ENCODE peak calls at places on chromosome 4, in six cellular contexts. One of them, this sample, is unnamed.

GRCh38 chr4:5976431-5976830 is 41.8 kb downstream of the C4orf50 start:
- DNase-seq in mesenchymal stem cell: no peak
- DNase-seq in trophoblast cell: no peak
- DNase-seq in neuronal stem cell: no peak
- DNase-seq in H1: no peak
- DNase-seq in IMR-90: no peak
- DNase-seq in this sample: peak; percentile 32

GRCh38 chr4:24419147-24420034 is 165.0 kb downstream of the DHX15 start:
- DNase-seq in neuronal stem cell: peak; percentile 81
- DNase-seq in trophoblast cell: peak; percentile 94
- DNase-seq in mesenchymal stem cell: peak; percentile 70
- DNase-seq in H1: peak; percentile 41
- DNase-seq in IMR-90: peak; percentile 69
- DNase-seq in this sample: peak; percentile 76

GRCh38 chr4:183321516-183321915 is 710 bp downstream of the CLDN24 start:
- DNase-seq in IMR-90: no peak
- DNase-seq in H1: no peak
- DNase-seq in mesenchymal stem cell: no peak
- DNase-seq in trophoblast cell: no peak
- DNase-seq in neuronal stem cell: no peak
- DNase-seq in this sample: no peak

GRCh38 chr4:167774646-167775045 is 317.7 kb upstream of the ANXA10 start:
- DNase-seq in neuronal stem cell: no peak
- DNase-seq in IMR-90: no peak
- DNase-seq in mesenchymal stem cell: no peak
- DNase-seq in trophoblast cell: no peak
- DNase-seq in H1: no peak
- DNase-seq in this sample: no peak

GRCh38 chr4:124118061-124118460 is 594.5 kb downstream of the ANKRD50 start:
- DNase-seq in trophoblast cell: no peak
- DNase-seq in neuronal stem cell: no peak
- DNase-seq in mesenchymal stem cell: no peak
- DNase-seq in IMR-90: no peak
- DNase-seq in H1: no peak
- DNase-seq in this sample: no peak

GRCh38 chr4:48692897-48693296 is 87.2 kb downstream of the FRYL start:
- DNase-seq in IMR-90: no peak
- DNase-seq in neuronal stem cell: no peak
- DNase-seq in H1: no peak
- DNase-seq in mesenchymal stem cell: no peak
- DNase-seq in trophoblast cell: peak; percentile 33
- DNase-seq in this sample: no peak

GRCh38 chr4:158314756-158315487 is 104.6 kb downstream of the TMEM144 start:
- DNase-seq in neuronal stem cell: no peak
- DNase-seq in IMR-90: peak; percentile 98
- DNase-seq in trophoblast cell: peak; percentile 88
- DNase-seq in H1: no peak
- DNase-seq in mesenchymal stem cell: peak; percentile 82
- DNase-seq in this sample: no peak

GRCh38 chr4:61044837-61045236 is 155.3 kb upstream of the ADGRL3 start:
- DNase-seq in mesenchymal stem cell: no peak
- DNase-seq in trophoblast cell: no peak
- DNase-seq in H1: no peak
- DNase-seq in IMR-90: no peak
- DNase-seq in neuronal stem cell: no peak
- DNase-seq in this sample: no peak

GRCh38 chr4:63700569-63700968 is 708.7 kb downstream of the TECRL start:
- DNase-seq in H1: no peak
- DNase-seq in mesenchymal stem cell: no peak
- DNase-seq in IMR-90: no peak
- DNase-seq in neuronal stem cell: no peak
- DNase-seq in trophoblast cell: no peak
- DNase-seq in this sample: peak; percentile 32

GRCh38 chr4:140367738-140368137 is 5.7 kb upstream of the SCOC start:
- DNase-seq in trophoblast cell: peak; percentile 8
- DNase-seq in H1: no peak
- DNase-seq in IMR-90: peak; percentile 58
- DNase-seq in mesenchymal stem cell: no peak
- DNase-seq in neuronal stem cell: no peak
- DNase-seq in this sample: no peak
- H2AFZ ChIP-seq in trophoblast cell: no peak overlapping the region
- H2AFZ ChIP-seq in H1: no peak overlapping the region
- H2AFZ ChIP-seq in IMR-90: no peak overlapping the region
- H2AFZ ChIP-seq in mesenchymal stem cell: no peak overlapping the region
- H2AFZ ChIP-seq in neuronal stem cell: no peak overlapping the region
- H2AFZ ChIP-seq in this sample: no peak overlapping the region

DNA sequence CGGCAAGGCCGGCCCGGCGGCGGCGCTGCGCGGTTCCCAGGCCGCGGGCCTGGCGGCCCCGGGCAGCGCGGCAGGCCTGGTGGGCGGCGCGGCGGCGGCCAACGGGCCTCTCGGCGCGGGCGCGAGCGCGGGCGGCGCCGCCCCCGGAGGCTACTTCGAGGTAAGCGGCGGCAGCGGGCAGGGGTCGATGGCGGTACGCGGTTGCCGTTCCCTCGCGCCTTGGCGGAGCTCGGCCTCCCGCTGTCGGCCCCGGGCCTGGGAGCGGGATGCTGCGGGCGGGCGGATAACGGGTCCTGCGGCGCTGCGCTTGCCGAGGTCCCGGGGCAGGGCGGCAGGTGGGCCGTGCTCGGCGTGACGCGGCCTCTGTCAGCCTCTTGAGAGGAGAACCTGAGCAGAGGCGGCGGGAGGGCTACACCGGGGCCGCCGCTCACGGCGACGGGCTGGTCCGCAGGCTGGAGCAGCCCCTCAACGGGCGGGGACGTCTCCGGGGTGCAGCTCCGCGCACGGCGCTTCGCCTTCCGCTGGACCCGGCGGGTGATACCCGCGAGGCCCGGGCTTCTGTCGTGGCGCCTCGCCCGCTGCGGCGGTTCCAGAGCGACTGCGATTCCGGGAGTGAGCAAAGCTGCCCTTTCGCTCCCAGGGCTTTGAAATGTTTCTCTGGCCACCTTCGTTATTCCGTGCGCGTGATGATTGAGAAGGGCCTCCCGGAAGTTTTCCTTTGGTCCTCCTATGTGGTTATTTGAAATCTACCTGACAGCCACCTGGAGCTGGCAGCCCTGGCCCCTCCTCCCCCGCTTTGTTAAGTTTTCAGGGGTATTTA is 774 bp downstream of the FAM193A start:
- DNase-seq in IMR-90: peak; percentile 24
- DNase-seq in trophoblast cell: peak; percentile 71
- DNase-seq in H1: no peak
- DNase-seq in neuronal stem cell: peak; percentile 48
- DNase-seq in mesenchymal stem cell: peak; percentile 43
- DNase-seq in this sample: peak; percentile 53
- H3K18ac ChIP-seq in IMR-90: no peak overlapping the region
- H3K18ac ChIP-seq in trophoblast cell: peak overlapping the region; percentile 57
- H3K18ac ChIP-seq in H1: peak overlapping the region; percentile 32
- H3K18ac ChIP-seq in neuronal stem cell: peak overlapping the region; percentile 96
- H3K18ac ChIP-seq in mesenchymal stem cell: peak overlapping the region; percentile 87
- H3K18ac ChIP-seq in this sample: no peak overlapping the region

GRCh38 chr4:41912546-41912945 is 22.7 kb upstream of the TMEM33 start:
- DNase-seq in IMR-90: no peak
- DNase-seq in neuronal stem cell: no peak
- DNase-seq in H1: no peak
- DNase-seq in mesenchymal stem cell: no peak
- DNase-seq in trophoblast cell: no peak
- DNase-seq in this sample: no peak

DNA sequence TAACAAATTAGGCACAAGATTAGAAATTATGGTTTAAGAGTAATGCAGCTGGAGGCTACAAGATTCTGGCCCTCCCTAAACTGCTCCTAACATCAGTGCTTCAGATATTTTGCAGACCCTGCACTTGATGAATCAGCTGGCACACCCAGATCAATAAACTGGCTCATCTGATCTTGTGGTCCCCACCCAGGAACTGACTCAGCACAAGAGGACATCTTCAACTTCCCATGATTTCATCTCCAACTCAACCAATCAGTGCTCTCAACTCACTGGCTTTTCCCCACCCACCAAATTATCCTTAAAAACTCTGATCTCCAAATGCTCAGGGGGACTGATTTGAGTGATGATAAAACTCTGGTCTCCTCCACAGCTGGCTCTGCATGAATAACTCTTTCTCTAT is 21.7 kb upstream of the TMEM33 start:
- DNase-seq in trophoblast cell: no peak
- DNase-seq in neuronal stem cell: no peak
- DNase-seq in H1: no peak
- DNase-seq in IMR-90: no peak
- DNase-seq in mesenchymal stem cell: no peak
- DNase-seq in this sample: no peak
- H2AFZ ChIP-seq in trophoblast cell: no peak overlapping the region
- H2AFZ ChIP-seq in neuronal stem cell: no peak overlapping the region
- H2AFZ ChIP-seq in H1: no peak overlapping the region
- H2AFZ ChIP-seq in IMR-90: no peak overlapping the region
- H2AFZ ChIP-seq in mesenchymal stem cell: no peak overlapping the region
- H2AFZ ChIP-seq in this sample: no peak overlapping the region

GRCh38 chr4:16896871-16897270 is 1.6 kb downstream of the LDB2 start:
- DNase-seq in H1: no peak
- DNase-seq in IMR-90: peak; percentile 86
- DNase-seq in neuronal stem cell: no peak
- DNase-seq in trophoblast cell: no peak
- DNase-seq in mesenchymal stem cell: peak; percentile 84
- DNase-seq in this sample: no peak

GRCh38 chr4:16894406-16894805 is 4.0 kb downstream of the LDB2 start:
- DNase-seq in trophoblast cell: no peak
- DNase-seq in IMR-90: peak; percentile 47
- DNase-seq in H1: no peak
- DNase-seq in neuronal stem cell: no peak
- DNase-seq in mesenchymal stem cell: peak; percentile 51
- DNase-seq in this sample: no peak

GRCh38 chr4:16900325-16900724 is 1.9 kb upstream of the LDB2 start:
- DNase-seq in H1: no peak
- DNase-seq in IMR-90: no peak
- DNase-seq in trophoblast cell: no peak
- DNase-seq in mesenchymal stem cell: no peak
- DNase-seq in neuronal stem cell: no peak
- DNase-seq in this sample: no peak

GRCh38 chr4:16897351-16897750 is 1.1 kb downstream of the LDB2 start:
- DNase-seq in mesenchymal stem cell: peak; percentile 43
- DNase-seq in H1: no peak
- DNase-seq in IMR-90: peak; percentile 30
- DNase-seq in neuronal stem cell: no peak
- DNase-seq in trophoblast cell: no peak
- DNase-seq in this sample: no peak

DNA sequence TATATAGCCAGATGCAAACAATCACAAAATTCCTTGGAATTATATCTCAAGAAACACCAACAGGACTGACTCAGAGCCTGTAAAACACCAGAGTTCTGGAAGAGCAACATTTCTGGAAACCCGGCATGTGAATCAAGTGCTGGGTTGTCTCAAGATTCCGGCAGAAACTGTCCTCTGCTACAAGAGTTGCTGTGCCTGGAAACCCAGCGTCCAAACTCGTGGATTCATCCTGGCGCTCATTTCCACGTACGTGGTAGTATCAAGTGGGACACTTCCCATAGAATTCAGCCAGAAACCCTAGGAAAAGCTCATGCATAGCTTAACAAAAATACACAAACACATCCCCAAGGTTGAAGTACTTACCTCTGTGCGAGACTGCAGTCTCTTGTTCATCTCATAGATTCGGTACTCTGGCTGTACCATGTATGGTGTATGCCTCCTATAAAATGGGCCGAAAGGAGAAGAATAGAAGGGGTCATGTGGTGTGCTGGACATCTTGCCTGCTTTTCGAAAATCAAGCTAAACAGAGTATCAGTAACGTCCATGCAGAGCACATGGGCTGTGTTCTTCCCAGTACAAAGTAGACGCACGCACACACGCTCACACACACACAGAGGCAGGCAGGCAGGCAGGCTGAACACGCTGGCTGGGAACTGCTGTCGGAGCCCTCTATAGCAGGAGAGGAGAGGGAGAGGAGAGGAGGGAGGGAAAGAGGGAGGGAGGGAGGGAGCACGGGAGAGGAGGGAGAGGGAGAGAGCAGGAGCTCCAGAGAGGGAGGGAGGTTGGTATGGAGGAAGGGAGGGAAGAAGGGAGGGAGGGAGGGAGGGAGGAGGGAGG is at the start of gene LDB2:
- DNase-seq in neuronal stem cell: peak; percentile 59
- DNase-seq in trophoblast cell: peak; percentile 53
- DNase-seq in mesenchymal stem cell: peak; percentile 96
- DNase-seq in IMR-90: peak; percentile 88
- DNase-seq in H1: peak; percentile 54
- DNase-seq in this sample: peak; percentile 90
- H3K18ac ChIP-seq in neuronal stem cell: peak within 1 kb of the TSS; percentile 92
- H3K18ac ChIP-seq in trophoblast cell: no peak within 1 kb of the TSS
- H3K18ac ChIP-seq in mesenchymal stem cell: peak within 1 kb of the TSS; percentile 94
- H3K18ac ChIP-seq in IMR-90: peak within 1 kb of the TSS; percentile 90
- H3K18ac ChIP-seq in H1: peak within 1 kb of the TSS; percentile 36
- H3K18ac ChIP-seq in this sample: peak within 1 kb of the TSS; percentile 61

GRCh38 chr4:40046311-40046980 is 10.2 kb upstream of the N4BP2 start:
- DNase-seq in neuronal stem cell: no peak
- DNase-seq in trophoblast cell: peak; percentile 84
- DNase-seq in IMR-90: peak; percentile 64
- DNase-seq in H1: no peak
- DNase-seq in mesenchymal stem cell: peak; percentile 64
- DNase-seq in this sample: no peak
- H2AFZ ChIP-seq in neuronal stem cell: peak overlapping the region; percentile 60
- H2AFZ ChIP-seq in trophoblast cell: no peak overlapping the region
- H2AFZ ChIP-seq in IMR-90: no peak overlapping the region
- H2AFZ ChIP-seq in H1: no peak overlapping the region
- H2AFZ ChIP-seq in mesenchymal stem cell: no peak overlapping the region
- H2AFZ ChIP-seq in this sample: no peak overlapping the region

DNA sequence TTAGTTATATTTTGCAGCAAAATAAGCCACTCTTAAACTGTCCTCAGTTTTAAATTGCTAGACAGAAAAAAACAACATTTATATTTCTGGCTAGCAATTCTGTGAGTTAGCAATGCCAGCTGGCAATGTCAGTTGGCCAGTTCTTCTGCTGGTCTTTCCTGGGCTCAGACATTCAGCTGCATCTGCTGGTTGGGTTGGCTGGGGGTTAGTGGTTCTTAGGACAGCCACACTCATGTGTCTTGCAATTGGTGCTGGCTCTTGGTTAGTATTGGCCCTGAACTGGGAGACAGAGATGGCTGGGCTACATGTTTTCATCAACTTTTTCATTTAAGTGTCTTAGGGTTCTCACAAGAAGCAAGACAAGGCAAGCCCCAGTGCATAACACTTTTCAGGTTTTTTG is 48.0 kb upstream of the PDLIM5 start:
- DNase-seq in mesenchymal stem cell: no peak
- DNase-seq in trophoblast cell: no peak
- DNase-seq in IMR-90: no peak
- DNase-seq in neuronal stem cell: no peak
- DNase-seq in H1: no peak
- DNase-seq in this sample: no peak
- H3K18ac ChIP-seq in mesenchymal stem cell: no peak overlapping the region
- H3K18ac ChIP-seq in trophoblast cell: no peak overlapping the region
- H3K18ac ChIP-seq in IMR-90: no peak overlapping the region
- H3K18ac ChIP-seq in neuronal stem cell: peak overlapping the region; percentile 13
- H3K18ac ChIP-seq in H1: no peak overlapping the region
- H3K18ac ChIP-seq in this sample: no peak overlapping the region

This sample was measured in H9.